ENCODE peak calls at places on chromosomes 7 and 10, in eight cellular contexts. One of them, this sample, is unnamed.
A peak's percentile ranks its signal among the peaks of the same experiment; 100 is the strongest.

GRCh38 chr7:75650671-75651070 is 88.1 kb downstream of the HIP1 start:
- DNase-seq in tibial artery: peak; percentile 85
- DNase-seq in IMR-90: no peak
- DNase-seq in astrocyte of the spinal cord: no peak
- DNase-seq in body of pancreas: peak; percentile 50
- DNase-seq in psoas muscle: peak; percentile 34
- DNase-seq in DND-41: no peak
- DNase-seq in choroid plexus epithelial cell: no peak
- DNase-seq in this sample: no peak

GRCh38 chr10:78549536-78549935 is 515.9 kb downstream of the RPS24 start:
- DNase-seq in psoas muscle: no peak
- DNase-seq in body of pancreas: no peak
- DNase-seq in astrocyte of the spinal cord: no peak
- DNase-seq in tibial artery: no peak
- DNase-seq in DND-41: no peak
- DNase-seq in IMR-90: no peak
- DNase-seq in choroid plexus epithelial cell: no peak
- DNase-seq in this sample: no peak

GRCh38 chr10:71064413-71065118 is 147.8 kb upstream of the UNC5B start:
- DNase-seq in DND-41: no peak
- DNase-seq in IMR-90: no peak
- DNase-seq in choroid plexus epithelial cell: peak; percentile 3
- DNase-seq in psoas muscle: peak; percentile 27
- DNase-seq in astrocyte of the spinal cord: no peak
- DNase-seq in body of pancreas: no peak
- DNase-seq in tibial artery: no peak
- DNase-seq in this sample: no peak

GRCh38 chr10:129694184-129694583 is 227.1 kb downstream of the MGMT start:
- DNase-seq in choroid plexus epithelial cell: no peak
- DNase-seq in psoas muscle: no peak
- DNase-seq in astrocyte of the spinal cord: no peak
- DNase-seq in body of pancreas: no peak
- DNase-seq in DND-41: no peak
- DNase-seq in tibial artery: no peak
- DNase-seq in IMR-90: no peak
- DNase-seq in this sample: no peak

GRCh38 chr7:136062625-136063336 is 85.6 kb upstream of the MTPN start:
- DNase-seq in body of pancreas: no peak
- DNase-seq in IMR-90: no peak
- DNase-seq in tibial artery: no peak
- DNase-seq in DND-41: no peak
- DNase-seq in choroid plexus epithelial cell: no peak
- DNase-seq in psoas muscle: no peak
- DNase-seq in astrocyte of the spinal cord: no peak
- DNase-seq in this sample: no peak

GRCh38 chr7:38748056-38748610 is 117.0 kb upstream of the AMPH start:
- DNase-seq in IMR-90: peak; percentile 36
- DNase-seq in choroid plexus epithelial cell: peak; percentile 62
- DNase-seq in astrocyte of the spinal cord: peak; percentile 13
- DNase-seq in psoas muscle: no peak
- DNase-seq in DND-41: no peak
- DNase-seq in tibial artery: no peak
- DNase-seq in body of pancreas: no peak
- DNase-seq in this sample: no peak

GRCh38 chr10:57692255-57692980 is 575.3 kb downstream of the IPMK start:
- DNase-seq in body of pancreas: no peak
- DNase-seq in DND-41: no peak
- DNase-seq in IMR-90: peak; percentile 84
- DNase-seq in psoas muscle: no peak
- DNase-seq in choroid plexus epithelial cell: peak; percentile 98
- DNase-seq in astrocyte of the spinal cord: peak; percentile 91
- DNase-seq in tibial artery: no peak
- DNase-seq in this sample: no peak

GRCh38 chr10:113425596-113425995 is 127.3 kb upstream of the HABP2 start:
- DNase-seq in DND-41: no peak
- DNase-seq in body of pancreas: peak; percentile 35
- DNase-seq in astrocyte of the spinal cord: no peak
- DNase-seq in IMR-90: no peak
- DNase-seq in choroid plexus epithelial cell: peak; percentile 39
- DNase-seq in psoas muscle: no peak
- DNase-seq in tibial artery: no peak
- DNase-seq in this sample: no peak

GRCh38 chr7:20033621-20034200 is 183.5 kb downstream of the MACC1 start:
- DNase-seq in psoas muscle: no peak
- DNase-seq in astrocyte of the spinal cord: peak; percentile 56
- DNase-seq in DND-41: no peak
- DNase-seq in choroid plexus epithelial cell: peak; percentile 29
- DNase-seq in body of pancreas: no peak
- DNase-seq in tibial artery: no peak
- DNase-seq in IMR-90: peak; percentile 73
- DNase-seq in this sample: no peak

GRCh38 chr10:132546567-132547420 is 9.2 kb downstream of the INPP5A start:
- DNase-seq in choroid plexus epithelial cell: no peak
- DNase-seq in astrocyte of the spinal cord: no peak
- DNase-seq in IMR-90: no peak
- DNase-seq in tibial artery: peak; percentile 67
- DNase-seq in DND-41: peak; percentile 46
- DNase-seq in body of pancreas: peak; percentile 83
- DNase-seq in psoas muscle: peak; percentile 18
- DNase-seq in this sample: no peak

GRCh38 chr10:93437000-93437945 is 44.9 kb downstream of the MYOF start:
- DNase-seq in choroid plexus epithelial cell: peak; percentile 100
- DNase-seq in DND-41: no peak
- DNase-seq in psoas muscle: peak; percentile 69
- DNase-seq in IMR-90: peak; percentile 99
- DNase-seq in body of pancreas: peak; percentile 68
- DNase-seq in astrocyte of the spinal cord: peak; percentile 99
- DNase-seq in tibial artery: peak; percentile 94
- DNase-seq in this sample: no peak

GRCh38 chr10:84140036-84140379 is 699 bp downstream of the GHITM start:
- DNase-seq in body of pancreas: peak; percentile 8
- DNase-seq in psoas muscle: peak; percentile 26
- DNase-seq in choroid plexus epithelial cell: peak; percentile 51
- DNase-seq in astrocyte of the spinal cord: peak; percentile 12
- DNase-seq in DND-41: peak; percentile 8
- DNase-seq in IMR-90: peak; percentile 31
- DNase-seq in tibial artery: no peak
- DNase-seq in this sample: no peak

GRCh38 chr10:91495402-91495801 is 85.3 kb downstream of the HECTD2 start:
- DNase-seq in DND-41: no peak
- DNase-seq in psoas muscle: no peak
- DNase-seq in choroid plexus epithelial cell: no peak
- DNase-seq in tibial artery: no peak
- DNase-seq in astrocyte of the spinal cord: no peak
- DNase-seq in IMR-90: peak; percentile 24
- DNase-seq in body of pancreas: no peak
- DNase-seq in this sample: no peak

GRCh38 chr7:35485436-35485835 is 209.5 kb downstream of the HERPUD2 start:
- DNase-seq in body of pancreas: no peak
- DNase-seq in choroid plexus epithelial cell: no peak
- DNase-seq in psoas muscle: no peak
- DNase-seq in tibial artery: no peak
- DNase-seq in astrocyte of the spinal cord: no peak
- DNase-seq in IMR-90: no peak
- DNase-seq in DND-41: no peak
- DNase-seq in this sample: no peak

GRCh38 chr10:290026-290725 is 154.9 kb downstream of the ZMYND11 start:
- DNase-seq in astrocyte of the spinal cord: no peak
- DNase-seq in DND-41: no peak
- DNase-seq in tibial artery: no peak
- DNase-seq in body of pancreas: no peak
- DNase-seq in choroid plexus epithelial cell: no peak
- DNase-seq in IMR-90: no peak
- DNase-seq in psoas muscle: no peak
- DNase-seq in this sample: no peak

GRCh38 chr10:288605-289200 is 153.4 kb downstream of the ZMYND11 start:
- DNase-seq in tibial artery: no peak
- DNase-seq in body of pancreas: no peak
- DNase-seq in psoas muscle: no peak
- DNase-seq in DND-41: no peak
- DNase-seq in IMR-90: no peak
- DNase-seq in astrocyte of the spinal cord: no peak
- DNase-seq in choroid plexus epithelial cell: no peak
- DNase-seq in this sample: no peak

GRCh38 chr10:287029-287428 is 151.8 kb downstream of the ZMYND11 start:
- DNase-seq in IMR-90: peak; percentile 64
- DNase-seq in DND-41: no peak
- DNase-seq in tibial artery: no peak
- DNase-seq in psoas muscle: no peak
- DNase-seq in body of pancreas: no peak
- DNase-seq in astrocyte of the spinal cord: peak; percentile 26
- DNase-seq in choroid plexus epithelial cell: peak; percentile 39
- DNase-seq in this sample: no peak

GRCh38 chr10:289581-289980 is 154.3 kb downstream of the ZMYND11 start:
- DNase-seq in DND-41: no peak
- DNase-seq in psoas muscle: no peak
- DNase-seq in IMR-90: no peak
- DNase-seq in astrocyte of the spinal cord: no peak
- DNase-seq in body of pancreas: no peak
- DNase-seq in tibial artery: no peak
- DNase-seq in choroid plexus epithelial cell: no peak
- DNase-seq in this sample: no peak

DNA sequence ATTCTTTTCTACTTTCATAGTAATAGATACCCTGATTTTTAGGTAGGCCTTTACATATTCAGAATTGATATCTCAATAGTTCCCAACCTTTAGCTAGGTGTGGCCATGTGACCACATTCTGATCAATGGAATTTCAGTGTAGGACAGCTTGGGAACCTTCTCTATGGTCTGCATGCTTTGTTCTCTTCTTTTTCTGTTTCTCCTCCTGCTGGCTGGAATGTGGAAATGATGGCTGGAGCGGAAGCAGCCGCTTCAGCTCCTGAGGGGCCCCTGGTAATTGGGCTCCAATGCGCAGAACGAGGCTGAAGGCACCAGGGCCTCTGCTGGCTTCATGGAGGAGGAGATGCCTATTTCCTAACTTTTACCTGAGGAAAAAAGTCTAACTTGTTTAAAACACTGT is 152.6 kb downstream of the ZMYND11 start:
- DNase-seq in body of pancreas: no peak
- DNase-seq in IMR-90: no peak
- DNase-seq in tibial artery: no peak
- DNase-seq in astrocyte of the spinal cord: no peak
- DNase-seq in psoas muscle: no peak
- DNase-seq in choroid plexus epithelial cell: no peak
- DNase-seq in DND-41: no peak
- DNase-seq in this sample: no peak
- TF ChIP-seq CTCF in body of pancreas: no peak
- TF ChIP-seq CTCF in IMR-90: peak; percentile 31
- TF ChIP-seq CTCF in tibial artery: no peak
- TF ChIP-seq CTCF in astrocyte of the spinal cord: peak; percentile 26
- TF ChIP-seq CTCF in psoas muscle: peak; percentile 12
- TF ChIP-seq CTCF in choroid plexus epithelial cell: peak; percentile 50
- TF ChIP-seq CTCF in DND-41: no peak
- TF ChIP-seq CTCF in this sample: no peak

DNA sequence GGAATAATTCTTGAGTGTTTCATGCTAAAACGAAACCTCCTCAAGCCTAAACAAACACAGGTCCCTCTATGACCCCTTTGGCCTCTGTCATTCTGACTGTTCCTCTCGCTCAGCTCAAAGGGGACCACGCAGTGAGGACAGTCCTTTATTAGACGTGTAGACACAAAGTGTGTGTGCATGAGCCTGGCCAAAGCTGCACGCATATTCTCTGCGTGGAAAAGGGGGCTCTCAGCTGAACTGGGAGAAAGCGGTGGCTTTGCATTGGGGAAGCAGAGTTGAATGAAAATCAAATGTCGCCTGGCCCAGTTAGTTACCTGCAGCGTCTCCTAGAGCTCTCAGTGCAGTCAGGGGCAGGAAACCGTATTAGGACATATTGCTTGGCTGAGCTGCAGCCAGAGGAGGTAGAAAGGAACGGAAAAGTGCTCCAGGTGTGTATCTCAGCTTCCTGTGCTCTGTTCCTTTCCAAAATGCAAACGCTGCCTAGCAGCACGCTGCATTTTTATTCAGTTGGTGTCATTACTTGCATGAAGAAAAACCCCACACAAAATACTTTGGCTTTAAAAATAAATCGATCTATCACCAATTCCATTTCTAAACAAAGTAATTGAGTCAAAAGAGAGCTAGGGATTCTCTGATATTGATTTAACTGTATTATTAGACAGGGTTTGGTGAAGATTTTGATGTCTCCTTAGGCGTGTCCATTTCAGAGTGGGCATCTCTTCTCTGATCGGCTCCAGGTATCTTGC is 4.9 kb downstream of the GATA3 start:
- DNase-seq in psoas muscle: no peak
- DNase-seq in choroid plexus epithelial cell: no peak
- DNase-seq in IMR-90: no peak
- DNase-seq in tibial artery: no peak
- DNase-seq in astrocyte of the spinal cord: no peak
- DNase-seq in body of pancreas: no peak
- DNase-seq in DND-41: peak; percentile 51
- DNase-seq in this sample: no peak
- H3K4me3 ChIP-seq in psoas muscle: no peak overlapping the region
- H3K4me3 ChIP-seq in choroid plexus epithelial cell: no peak overlapping the region
- H3K4me3 ChIP-seq in IMR-90: no peak overlapping the region
- H3K4me3 ChIP-seq in tibial artery: no peak overlapping the region
- H3K4me3 ChIP-seq in astrocyte of the spinal cord: no peak overlapping the region
- H3K4me3 ChIP-seq in body of pancreas: no peak overlapping the region
- H3K4me3 ChIP-seq in DND-41: peak overlapping the region; percentile 65
- H3K4me3 ChIP-seq in this sample: no peak overlapping the region

GRCh38 chr7:13352677-13353076 is 636.8 kb downstream of the ETV1 start:
- DNase-seq in IMR-90: no peak
- DNase-seq in choroid plexus epithelial cell: no peak
- DNase-seq in DND-41: no peak
- DNase-seq in psoas muscle: no peak
- DNase-seq in astrocyte of the spinal cord: no peak
- DNase-seq in tibial artery: no peak
- DNase-seq in body of pancreas: no peak
- DNase-seq in this sample: no peak
- TF ChIP-seq CTCF in IMR-90: no peak
- TF ChIP-seq CTCF in choroid plexus epithelial cell: no peak
- TF ChIP-seq CTCF in DND-41: no peak
- TF ChIP-seq CTCF in psoas muscle: no peak
- TF ChIP-seq CTCF in astrocyte of the spinal cord: no peak
- TF ChIP-seq CTCF in tibial artery: no peak
- TF ChIP-seq CTCF in body of pancreas: no peak
- TF ChIP-seq CTCF in this sample: no peak

DNA sequence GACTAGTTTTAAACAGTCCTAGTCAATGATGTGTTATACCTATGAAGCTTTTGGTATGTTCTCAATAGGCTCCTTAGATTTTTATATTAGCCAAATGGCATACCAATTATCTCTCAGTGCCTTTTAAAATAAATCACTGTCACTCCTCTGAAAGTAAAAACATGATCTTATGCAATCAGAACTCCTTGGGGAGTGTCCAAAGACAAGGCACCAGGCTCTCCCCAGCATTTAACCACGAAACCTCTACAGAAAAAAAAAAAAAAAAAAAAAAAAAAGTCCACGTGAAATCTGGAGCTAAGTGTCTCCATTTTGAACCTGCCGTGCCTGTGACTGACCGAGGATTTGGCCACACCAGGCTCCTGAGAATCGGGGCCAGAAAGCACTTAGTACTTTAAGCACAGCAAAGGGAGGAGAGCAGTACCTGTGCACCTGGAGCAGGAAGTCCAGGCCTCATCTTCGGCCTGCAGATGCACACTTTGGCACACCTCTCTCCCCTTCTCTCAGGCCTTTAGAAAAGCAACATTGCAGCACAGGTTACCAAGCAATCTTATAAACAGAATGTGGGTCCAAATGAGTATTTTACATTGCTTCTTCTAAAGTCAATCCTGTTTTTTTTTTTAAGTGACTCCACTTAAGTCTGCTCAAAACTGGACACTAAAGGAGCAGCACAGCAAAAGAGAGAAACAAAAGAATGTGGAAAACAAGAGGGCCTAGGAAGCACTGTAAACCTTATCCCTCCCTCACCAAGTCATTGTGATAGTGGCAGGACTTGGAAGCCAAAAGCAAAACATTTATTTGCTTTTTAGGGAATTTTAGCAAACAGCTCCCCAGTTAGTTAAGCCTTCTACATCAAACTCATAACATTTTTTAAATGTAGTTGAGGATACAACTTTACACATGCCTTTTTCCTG is 1.5 kb downstream of the FAM13C start:
- DNase-seq in choroid plexus epithelial cell: no peak
- DNase-seq in body of pancreas: no peak
- DNase-seq in tibial artery: no peak
- DNase-seq in DND-41: no peak
- DNase-seq in psoas muscle: no peak
- DNase-seq in astrocyte of the spinal cord: no peak
- DNase-seq in IMR-90: no peak
- DNase-seq in this sample: no peak
- H3K4me3 ChIP-seq in choroid plexus epithelial cell: no peak overlapping the region
- H3K4me3 ChIP-seq in body of pancreas: no peak overlapping the region
- H3K4me3 ChIP-seq in tibial artery: peak overlapping the region; percentile 61
- H3K4me3 ChIP-seq in DND-41: no peak overlapping the region
- H3K4me3 ChIP-seq in psoas muscle: peak overlapping the region; percentile 77
- H3K4me3 ChIP-seq in astrocyte of the spinal cord: no peak overlapping the region
- H3K4me3 ChIP-seq in IMR-90: no peak overlapping the region
- H3K4me3 ChIP-seq in this sample: no peak overlapping the region